ENCODE peak calls at places on chromosomes 4 and X, in eight cellular contexts. J, Y, T, M, I, F, Z and X are unnamed samples.

GRCh38 chr4:105189855-105190650 is 43.4 kb downstream of the TET2 start:
- DNase-seq in J (no peak), Y (no peak), T (no peak), M (no peak), I (no peak), F (no peak), Z (no peak), X (no peak)

GRCh38 chr4:123816970-123817688 is 420.5 kb downstream of the SPRY1 start:
- DNase-seq in J (no peak), Y (no peak), T (no peak), M (no peak), I (no peak), F (no peak), Z (no peak), X (no peak)

GRCh38 chrX:133151320-133151719 is 54.4 kb upstream of the USP26 start:
- DNase-seq in J (no peak), Y (no peak), T (no peak), M (no peak), I (no peak), F (no peak), Z (no peak), X (peak; percentile 2)

GRCh38 chr4:106264331-106264728 is 51.7 kb downstream of the TBCK start:
- DNase-seq in J (no peak), Y (no peak), T (no peak), M (no peak), I (no peak), F (no peak), Z (no peak), X (peak; percentile 66)

GRCh38 chr4:2805712-2806391 is 13.0 kb downstream of the SH3BP2 start:
- DNase-seq in J (peak; percentile 71), Y (no peak), T (no peak), M (peak; percentile 74), I (no peak), F (peak; percentile 85), Z (no peak), X (no peak)

GRCh38 chrX:15437724-15438123 is 53.5 kb upstream of the VEGFD start:
- DNase-seq in J (no peak), Y (no peak), T (no peak), M (no peak), I (no peak), F (no peak), Z (no peak), X (no peak)

GRCh38 chr4:15238720-15239119 is 189.1 kb upstream of the C1QTNF7 start:
- DNase-seq in J (peak; percentile 20), Y (no peak), T (peak; percentile 70), M (no peak), I (no peak), F (no peak), Z (peak; percentile 58), X (no peak)

GRCh38 chr4:124955476-124955875 is 242.9 kb upstream of the ANKRD50 start:
- DNase-seq in J (no peak), Y (no peak), T (no peak), M (no peak), I (no peak), F (no peak), Z (no peak), X (no peak)

GRCh38 chrX:16826207-16826606 is 39.9 kb downstream of the TXLNG start:
- DNase-seq in J (no peak), Y (no peak), T (peak; percentile 62), M (no peak), I (no peak), F (no peak), Z (no peak), X (peak; percentile 30)

GRCh38 chrX:74534569-74535038 is 79.8 kb downstream of the RLIM start:
- DNase-seq in J (no peak), Y (no peak), T (peak; percentile 6), M (no peak), I (no peak), F (no peak), Z (no peak), X (peak; percentile 56)

GRCh38 chr4:84673475-84674230 is 90.7 kb downstream of the CDS1 start:
- DNase-seq in J (no peak), Y (no peak), T (peak; percentile 89), M (no peak), I (peak; percentile 39), F (no peak), Z (no peak), X (peak; percentile 58)

GRCh38 chrX:11887175-11887574 is 129.1 kb downstream of the MSL3 start:
- DNase-seq in J (no peak), Y (no peak), T (no peak), M (no peak), I (no peak), F (no peak), Z (no peak), X (no peak)

GRCh38 chr4:177190995-177191568 is 118.6 kb upstream of the NEIL3 start:
- DNase-seq in J (no peak), Y (no peak), T (no peak), M (no peak), I (no peak), F (no peak), Z (no peak), X (no peak)

GRCh38 chr4:166318810-166319525 is 445.9 kb downstream of the TLL1 start:
- DNase-seq in J (no peak), Y (no peak), T (no peak), M (no peak), I (no peak), F (no peak), Z (no peak), X (peak; percentile 67)

GRCh38 chrX:93259029-93259428 is 414.3 kb downstream of the NAP1L3 start:
- DNase-seq in J (no peak), Y (no peak), T (no peak), M (no peak), I (no peak), F (no peak), Z (no peak), X (no peak)

GRCh38 chr4:169485791-169486742 is 126.3 kb downstream of the NEK1 start:
- DNase-seq in J (peak; percentile 23), Y (peak; percentile 18), T (peak; percentile 79), M (no peak), I (peak; percentile 49), F (no peak), Z (no peak), X (peak; percentile 44)

GRCh38 chr4:23962462-23962861 is 72.6 kb upstream of the PPARGC1A start:
- DNase-seq in J (no peak), Y (no peak), T (no peak), M (no peak), I (no peak), F (no peak), Z (no peak), X (no peak)

GRCh38 chr4:48947731-48948130 is 38.3 kb upstream of the CWH43 start:
- DNase-seq in J (no peak), Y (no peak), T (no peak), M (no peak), I (no peak), F (no peak), Z (no peak), X (no peak)
- TF ChIP-seq CTCF in J (no peak), Y (no peak), T (no peak), M (no peak), I (peak; percentile 35), F (no peak), Z (peak; percentile 44), X (peak; percentile 53)

DNA sequence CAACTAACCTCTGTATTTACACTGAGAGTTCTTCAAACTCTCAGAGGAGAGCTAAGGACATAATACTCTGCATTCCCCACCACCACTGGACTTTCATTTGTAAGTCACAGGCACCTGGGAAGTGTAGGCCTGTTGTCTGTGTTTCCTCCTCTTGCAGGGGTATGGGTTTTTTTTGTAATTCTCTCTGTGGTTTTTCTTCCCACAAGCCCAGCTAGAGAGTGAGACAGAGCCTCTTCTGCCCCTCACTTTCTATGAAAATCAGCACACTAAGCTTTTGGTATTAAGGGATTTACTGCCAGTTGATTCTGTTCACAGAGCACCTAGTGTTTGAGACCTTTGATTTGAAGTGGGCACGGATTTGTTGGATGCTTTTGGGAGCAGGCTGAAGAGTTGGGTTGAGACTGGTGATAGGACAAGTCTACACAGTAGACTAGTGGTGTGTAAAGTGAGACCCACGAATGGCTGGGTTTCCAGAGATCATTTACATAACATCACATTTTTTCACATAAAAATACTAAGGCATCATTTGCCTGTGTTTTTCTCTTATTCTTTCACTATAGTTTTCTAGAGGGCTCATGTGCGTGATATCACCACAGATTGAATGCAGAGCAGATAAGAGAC is 28.9 kb upstream of the WDR17 start:
- DNase-seq in J (no peak), Y (no peak), T (no peak), M (no peak), I (no peak), F (no peak), Z (no peak), X (no peak)
- H3K27ac ChIP-seq in J (no peak overlapping the region), Y (no peak overlapping the region), T (no peak overlapping the region), M (no peak overlapping the region), I (no peak overlapping the region), F (no peak overlapping the region), Z (no peak overlapping the region), X (no peak overlapping the region)

GRCh38 chr4:173365359-173365996 is 5.3 kb upstream of the SAP30 start:
- DNase-seq in J (no peak), Y (no peak), T (no peak), M (no peak), I (no peak), F (peak; percentile 31), Z (no peak), X (no peak)
- H3K27me3 ChIP-seq in J (no peaks in the 10 kb centered on the region), Y (no peaks in the 10 kb centered on the region), T (no peaks in the 10 kb centered on the region), M (no peaks in the 10 kb centered on the region), I (no peaks in the 10 kb centered on the region), F (no peaks in the 10 kb centered on the region), Z (no peaks in the 10 kb centered on the region), X (no peaks in the 10 kb centered on the region)

DNA sequence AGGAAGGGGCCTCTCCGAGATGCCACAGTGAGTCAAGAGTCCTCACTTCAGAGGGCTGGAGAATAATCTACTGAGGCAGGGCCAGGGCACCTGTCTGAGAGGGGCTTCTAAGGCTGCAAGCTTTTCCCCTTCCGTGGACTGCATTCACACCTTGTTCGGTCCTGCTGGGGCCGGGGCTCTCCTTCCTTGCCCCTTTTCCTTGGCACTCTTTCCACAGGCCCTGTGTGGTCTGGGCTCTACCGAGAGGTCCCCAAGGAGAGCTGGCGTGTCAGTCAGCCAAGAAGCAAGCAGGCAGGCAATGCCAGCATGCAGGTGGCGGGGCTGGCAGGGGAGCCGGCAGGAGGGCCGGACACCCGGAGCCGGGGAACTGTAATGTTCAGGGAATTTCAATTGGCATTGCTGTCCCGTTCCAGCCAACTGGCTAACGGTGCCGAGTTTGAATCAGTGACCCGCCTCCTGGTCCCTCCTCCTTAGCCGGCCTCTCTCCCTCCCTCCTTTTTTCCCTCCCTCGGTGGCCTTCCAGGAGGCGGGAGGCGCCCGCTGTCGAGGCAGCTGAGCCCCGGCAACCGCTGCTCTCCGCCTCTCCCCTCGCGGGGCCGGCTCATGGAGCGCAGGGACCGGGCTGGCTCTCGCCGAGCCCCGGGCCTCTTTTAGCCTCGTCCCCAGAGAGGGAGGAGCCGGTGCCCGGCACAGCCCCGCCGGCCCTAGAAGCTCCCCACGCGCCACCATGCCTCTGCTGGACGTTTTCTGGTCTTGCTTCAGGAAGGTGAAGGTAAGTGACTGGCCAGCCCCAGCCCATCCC is at the start of gene STARD8:
- DNase-seq in J (peak; percentile 15), Y (peak; percentile 52), T (peak; percentile 40), M (peak; percentile 57), I (peak; percentile 32), F (peak; percentile 53), Z (peak; percentile 60), X (no peak)
- TF ChIP-seq CTCF in J (no peak), Y (peak; percentile 4), T (no peak), M (no peak), I (peak; percentile 17), F (no peak), Z (peak; percentile 29), X (no peak)